ENCODE peak calls at places on chromosomes 5 and 9, in six cellular contexts. Z, D, G, S, O and H are unnamed samples.

GRCh38 chr5:31412324-31412723 is 119.6 kb downstream of the DROSHA start:
- DNase-seq in Z (no peak), D (no peak), G (no peak), S (no peak), O (no peak), H (no peak)

GRCh38 chr5:24065786-24066185 is 558.4 kb downstream of the PRDM9 start:
- DNase-seq in D (no peak), S (no peak), Z (no peak), O (no peak), G (peak; percentile 80), H (no peak)

GRCh38 chr9:33620738-33621439 is 96.8 kb downstream of the ANKRD18B start:
- DNase-seq in D (peak; percentile 84), O (no peak), G (peak; percentile 62), Z (no peak), S (no peak), H (no peak)

GRCh38 chr5:59034498-59035186 is 451.8 kb downstream of the RAB3C start:
- DNase-seq in D (peak; percentile 27), S (no peak), O (no peak), G (peak; percentile 35), Z (no peak), H (peak; percentile 37)

GRCh38 chr9:93079371-93079770 is 16.6 kb upstream of the CARD19 start:
- DNase-seq in Z (no peak), O (no peak), S (peak; percentile 53), G (no peak), D (no peak), H (no peak)

GRCh38 chr5:124663101-124663506 is 83.3 kb downstream of the ZNF608 start:
- DNase-seq in D (no peak), G (no peak), S (no peak), Z (no peak), O (no peak), H (no peak)

GRCh38 chr9:87271696-87272477 is 225.8 kb upstream of the DAPK1 start:
- DNase-seq in S (no peak), O (no peak), G (no peak), D (no peak), Z (no peak), H (no peak)

GRCh38 chr5:83608122-83608521 is 112.5 kb downstream of the HAPLN1 start:
- DNase-seq in O (no peak), G (peak; percentile 67), S (no peak), Z (no peak), D (peak; percentile 63), H (peak; percentile 13)

GRCh38 chr5:170307575-170308465 is 10.2 kb upstream of the LCP2 start:
- DNase-seq in G (peak; percentile 28), D (peak; percentile 38), O (peak; percentile 55), S (peak; percentile 80), Z (no peak), H (peak; percentile 14)

GRCh38 chr9:2679011-2679410 is 38.3 kb upstream of the KCNV2 start:
- DNase-seq in S (no peak), G (no peak), D (no peak), Z (no peak), O (no peak), H (no peak)

GRCh38 chr9:99449726-99450125 is 227.6 kb downstream of the SEC61B start:
- DNase-seq in G (no peak), D (no peak), Z (no peak), O (no peak), S (no peak), H (no peak)
- H3K4me3 ChIP-seq in G (no peak overlapping the region), D (no peak overlapping the region), Z (no peak overlapping the region), O (no peak overlapping the region), S (no peak overlapping the region), H (no peak overlapping the region)

GRCh38 chr5:158884827-158885512 is 214.7 kb downstream of the EBF1 start:
- DNase-seq in O (no peak), S (no peak), Z (no peak), G (no peak), D (no peak), H (no peak)

GRCh38 chr5:158889007-158889406 is 210.7 kb downstream of the EBF1 start:
- DNase-seq in G (no peak), Z (no peak), S (no peak), D (no peak), O (no peak), H (no peak)

GRCh38 chr5:158886957-158887356 is 212.8 kb downstream of the EBF1 start:
- DNase-seq in G (no peak), D (no peak), O (no peak), S (no peak), Z (no peak), H (no peak)

GRCh38 chr5:158883502-158883901 is 216.2 kb downstream of the EBF1 start:
- DNase-seq in D (no peak), S (no peak), G (no peak), O (no peak), Z (no peak), H (no peak)

GRCh38 chr5:158886086-158886485 is 213.6 kb downstream of the EBF1 start:
- DNase-seq in Z (no peak), O (no peak), D (peak; percentile 59), S (no peak), G (no peak), H (no peak)
- H3K4me1 ChIP-seq in Z (no peaks in the 10 kb centered on the region), O (peaks cover 25% of the 10 kb centered on the region), D (no peaks in the 10 kb centered on the region), S (no peaks in the 10 kb centered on the region), G (no peaks in the 10 kb centered on the region), H (no peaks in the 10 kb centered on the region)

GRCh38 chr9:121744687-121745395 is 93.4 kb downstream of the DAB2IP start:
- DNase-seq in D (peak; percentile 75), S (no peak), G (no peak), Z (no peak), O (no peak), H (peak; percentile 63)
- H3K4me3 ChIP-seq in D (no peak overlapping the region), S (peak overlapping the region; percentile 15), G (no peak overlapping the region), Z (no peak overlapping the region), O (peak overlapping the region; percentile 60), H (no peak overlapping the region)

GRCh38 chr5:75337366-75338021 is 474 bp downstream of the HMGCR start:
- DNase-seq in Z (no peak), G (no peak), D (peak; percentile 24), S (no peak), O (no peak), H (peak; percentile 43)
- H3K4me1 ChIP-seq in Z (peaks cover 34% of the 10 kb centered on the region), G (peaks cover 33% of the 10 kb centered on the region), D (peaks cover 1% of the 10 kb centered on the region), S (no peaks in the 10 kb centered on the region), O (peaks cover 19% of the 10 kb centered on the region), H (peaks cover 2% of the 10 kb centered on the region)

GRCh38 chr5:140557965-140558364 is 692 bp upstream of the SRA1 start:
- DNase-seq in O (no peak), G (no peak), Z (peak; percentile 11), D (no peak), S (no peak), H (no peak)
- H3K4me3 ChIP-seq in O (no peak overlapping the region), G (peak overlapping the region; percentile 90), Z (no peak overlapping the region), D (no peak overlapping the region), S (no peak overlapping the region), H (no peak overlapping the region)

GRCh38 chr9:95060246-95060645 is 257.3 kb downstream of the FANCC start:
- DNase-seq in G (no peak), Z (no peak), S (no peak), D (peak; percentile 55), O (no peak), H (no peak)

GRCh38 chr9:95060916-95061315 is 256.6 kb downstream of the FANCC start:
- DNase-seq in Z (no peak), D (no peak), G (no peak), S (no peak), O (no peak), H (no peak)

GRCh38 chr9:95058121-95058785 is 259.3 kb downstream of the FANCC start:
- DNase-seq in D (no peak), S (no peak), Z (no peak), G (no peak), O (no peak), H (no peak)

GRCh38 chr9:95057121-95057520 is 260.4 kb downstream of the FANCC start:
- DNase-seq in G (no peak), O (no peak), Z (no peak), S (no peak), D (peak; percentile 52), H (no peak)

GRCh38 chr9:95058795-95059386 is 258.6 kb downstream of the FANCC start:
- DNase-seq in G (no peak), S (no peak), O (no peak), D (peak; percentile 60), Z (no peak), H (no peak)
- H3K4me1 ChIP-seq in G (peaks cover 19% of the 10 kb centered on the region), S (peaks cover 52% of the 10 kb centered on the region), O (peaks cover 99% of the 10 kb centered on the region), D (peaks cover 31% of the 10 kb centered on the region), Z (peaks cover 31% of the 10 kb centered on the region), H (peaks cover 10% of the 10 kb centered on the region)

DNA sequence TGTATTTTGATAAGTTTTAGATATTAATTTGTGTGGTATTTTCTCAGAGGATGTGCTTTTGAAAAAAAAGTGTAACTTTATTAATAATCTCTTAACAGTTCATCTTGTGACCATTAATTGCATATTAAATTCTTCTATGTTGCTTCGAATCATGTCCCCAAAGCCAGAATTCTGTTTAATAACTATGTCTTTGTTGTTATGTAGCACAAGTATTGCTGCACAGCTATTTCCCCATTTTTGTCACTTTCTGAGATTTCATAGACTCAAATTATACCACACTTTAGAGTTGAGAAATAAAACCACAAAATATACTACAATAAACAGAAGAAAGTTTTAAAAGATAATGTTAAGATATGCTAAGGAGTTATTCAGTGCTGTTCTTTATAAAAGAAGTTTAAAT is 2.8 kb downstream of the MEF2C start:
- DNase-seq in D (no peak), O (no peak), G (no peak), S (no peak), Z (no peak), H (no peak)
- H3K4me3 ChIP-seq in D (peak overlapping the region; percentile 26), O (peak overlapping the region; percentile 71), G (peak overlapping the region; percentile 85), S (peak overlapping the region; percentile 32), Z (peak overlapping the region; percentile 24), H (no peak overlapping the region)

GRCh38 chr9:133368249-133368881 is 7.5 kb downstream of the SURF4 start:
- DNase-seq in G (no peak), S (no peak), Z (no peak), D (no peak), O (no peak), H (peak; percentile 97)

GRCh38 chr9:133367778-133368177 is 8.1 kb downstream of the SURF4 start:
- DNase-seq in D (no peak), O (no peak), Z (no peak), S (no peak), G (no peak), H (no peak)

GRCh38 chr9:133366435-133366834 is 9.4 kb downstream of the SURF4 start:
- DNase-seq in G (no peak), S (no peak), D (no peak), O (no peak), Z (no peak), H (no peak)

GRCh38 chr9:133369419-133369818 is 6.4 kb downstream of the SURF4 start:
- DNase-seq in G (no peak), D (no peak), Z (no peak), O (no peak), S (no peak), H (no peak)

GRCh38 chr9:133367221-133367620 is 8.6 kb downstream of the SURF4 start:
- DNase-seq in O (no peak), G (no peak), S (no peak), D (no peak), Z (no peak), H (no peak)
- H3K4me1 ChIP-seq in O (peaks cover 49% of the 10 kb centered on the region), G (peaks cover 8% of the 10 kb centered on the region), S (peaks cover 48% of the 10 kb centered on the region), D (peaks cover 11% of the 10 kb centered on the region), Z (peaks cover 57% of the 10 kb centered on the region), H (peaks cover 9% of the 10 kb centered on the region)